ENCODE peak calls at places on chromosomes 11 and 22, in six cellular contexts. C is HFFc6, Q is fibroblast of lung, R is omental fat pad, I is uterus, H is neural crest cell. B is an unnamed sample.

GRCh38 chr11:46695345-46696211 is 4.8 kb downstream of the ARHGAP1 start:
- DNase-seq in C (no peak), H (no peak), Q (no peak), R (no peak), I (no peak), B (no peak)

GRCh38 chr11:76626921-76627391 is 43.6 kb downstream of the LRRC32 start:
- DNase-seq in C (peak), R (no peak), Q (no peak), H (no peak), I (no peak), B (no peak)

GRCh38 chr11:27281276-27281675 is 81.7 kb downstream of the CCDC34 start:
- DNase-seq in R (no peak), C (no peak), I (no peak), Q (no peak), H (no peak), B (no peak)

GRCh38 chr22:35541254-35541748 is 670 bp downstream of the RASD2 start:
- DNase-seq in R (no peak), H (no peak), I (no peak), Q (no peak), C (no peak), B (no peak)

GRCh38 chr11:134597452-134597851 is 185.4 kb upstream of the B3GAT1 start:
- DNase-seq in R (no peak), I (no peak), Q (no peak), H (no peak), C (no peak), B (no peak)

GRCh38 chr11:10708131-10708530 is 14.6 kb upstream of the IRAG1 start:
- DNase-seq in R (no peak), C (no peak), I (no peak), H (no peak), Q (no peak), B (no peak)

GRCh38 chr11:64919627-64920026 is 2.6 kb upstream of the ATG2A start:
- DNase-seq in C (no peak), Q (no peak), R (no peak), I (no peak), H (no peak), B (no peak)

GRCh38 chr11:94638278-94638901 is 71.2 kb downstream of the PIWIL4 start:
- DNase-seq in I (no peak), Q (no peak), R (no peak), H (no peak), C (peak), B (no peak)

DNA sequence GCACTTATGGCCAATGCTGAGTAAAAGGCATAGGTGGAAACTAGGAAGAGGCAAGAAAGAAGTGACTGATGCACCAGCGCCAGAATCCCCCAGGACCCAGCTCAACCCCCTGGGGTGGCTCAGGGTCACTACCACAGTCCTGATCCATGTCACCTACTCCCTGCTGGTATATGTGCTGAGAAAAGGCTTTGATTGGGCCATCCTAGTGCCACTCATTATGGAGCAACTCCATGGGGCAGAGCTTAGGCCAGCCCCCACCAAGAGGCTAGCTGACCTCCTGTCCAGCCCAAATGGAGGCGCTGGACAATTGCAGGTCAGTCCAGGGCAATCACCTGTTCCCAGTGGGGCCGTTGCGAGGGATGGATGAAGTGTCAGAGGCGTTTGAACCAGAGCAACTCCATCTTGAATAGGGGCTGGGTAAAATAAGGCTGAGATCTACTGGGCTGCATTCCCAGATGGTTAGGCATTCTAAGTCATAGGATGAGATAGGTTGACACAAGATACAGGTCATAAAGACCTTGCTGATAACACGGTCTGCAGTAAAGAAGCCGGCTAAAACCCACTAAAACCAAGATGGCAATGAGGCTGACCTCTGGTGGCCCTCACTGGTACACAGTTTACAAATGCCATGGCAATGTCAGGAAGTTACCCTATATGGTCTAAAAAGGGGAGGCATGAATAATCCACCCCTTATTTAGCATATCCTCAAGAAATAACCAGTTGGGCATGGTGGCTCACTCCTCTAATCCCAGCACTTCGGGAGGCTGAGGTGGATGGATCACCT is 20.6 kb upstream of the DAGLA start:
- DNase-seq in R (no peak), C (no peak), I (no peak), H (no peak), Q (no peak), B (no peak)
- TF ChIP-seq CTCF in R (no peak), C (no peak), I (no peak), H (no peak), Q (no peak), B (no peak)

GRCh38 chr11:117239295-117239694 is 6.8 kb downstream of the RNF214 start:
- DNase-seq in H (no peak), C (peak), R (no peak), Q (peak), I (no peak), B (no peak)
- TF ChIP-seq CTCF in H (no peak), C (peak), R (no peak), Q (peak), I (no peak), B (no peak)

GRCh38 chr11:78920329-78920728 is 345.7 kb upstream of the NARS2 start:
- DNase-seq in R (no peak), H (no peak), C (no peak), Q (no peak), I (no peak), B (no peak)

GRCh38 chr11:78921517-78921916 is 346.9 kb upstream of the NARS2 start:
- DNase-seq in H (no peak), R (no peak), I (no peak), C (no peak), Q (no peak), B (no peak)

GRCh38 chr11:78914503-78914902 is 339.8 kb upstream of the NARS2 start:
- DNase-seq in C (no peak), H (no peak), R (no peak), I (no peak), Q (no peak), B (no peak)

GRCh38 chr11:78912778-78913177 is 338.1 kb upstream of the NARS2 start:
- DNase-seq in C (no peak), I (no peak), R (no peak), Q (no peak), H (no peak), B (no peak)

GRCh38 chr11:78916759-78917158 is 342.1 kb upstream of the NARS2 start:
- DNase-seq in C (no peak), Q (peak), I (no peak), R (no peak), H (no peak), B (no peak)
- TF ChIP-seq CTCF in C (peak), Q (peak), I (no peak), R (no peak), H (no peak), B (peak)

DNA sequence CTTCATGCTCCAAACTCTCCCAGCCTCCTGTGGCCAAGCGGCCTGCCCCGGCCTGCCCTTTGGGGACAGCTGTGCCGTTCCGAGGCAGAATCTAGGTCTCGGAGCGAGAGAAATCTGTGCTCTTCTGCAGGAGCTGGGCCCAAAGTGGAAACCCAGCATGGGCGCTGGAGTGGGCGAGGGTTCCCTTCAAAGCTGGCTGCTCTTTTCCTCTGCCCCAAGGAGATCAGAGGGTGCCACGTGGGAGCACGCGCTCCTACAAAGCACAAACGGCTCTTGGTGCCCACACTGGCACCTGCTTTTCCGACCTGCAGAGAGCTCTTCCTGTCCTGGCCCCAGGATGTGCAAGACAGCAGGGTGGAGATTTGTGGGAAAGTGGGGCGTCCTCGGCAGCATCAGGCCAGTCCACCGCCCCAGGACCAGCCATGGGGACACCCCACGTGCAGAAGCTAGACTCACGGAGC is 6.9 kb downstream of the OSBPL5 start:
- DNase-seq in C (no peak), Q (no peak), R (no peak), I (no peak), H (no peak), B (no peak)
- TF ChIP-seq CTCF in C (no peak), Q (no peak), R (no peak), I (no peak), H (no peak), B (no peak)

GRCh38 chr11:61161190-61162091 is at the start of gene VPS37C:
- DNase-seq in I (peak), H (peak), R (peak), Q (peak), C (peak), B (peak)
- TF ChIP-seq CTCF in I (peak), H (no peak), R (no peak), Q (no peak), C (peak), B (peak)

B was measured in mesothelial cell of epicardium.